ENCODE peak calls at places on chromosomes 16 and 17, in nine cellular contexts. V is GM04504, N is AG09319, O is brain microvascular endothelial cell, K is NCI-H1048, L is fibroblast of mammary gland, F is A549, I is right atrium auricular region, G is GM12865. Q is an unnamed sample.

GRCh38 chr16:929674-930073 is 41.1 kb downstream of the LMF1 start:
- DNase-seq in G (no peak), N (no peak), I (no peak), F (no peak), K (no peak), V (no peak), O (no peak), L (no peak), Q (no peak)

GRCh38 chr17:72413077-72414031 is 292.5 kb downstream of the SOX9 start:
- DNase-seq in V (no peak), I (no peak), N (no peak), G (no peak), F (no peak), L (no peak), O (no peak), K (no peak), Q (no peak)

GRCh38 chr17:17487998-17488397 is 8.2 kb downstream of the RASD1 start:
- DNase-seq in O (no peak), N (no peak), I (no peak), L (no peak), V (no peak), K (no peak), F (no peak), G (no peak), Q (no peak)

GRCh38 chr17:72266099-72266852 is 145.5 kb downstream of the SOX9 start:
- DNase-seq in I (no peak), O (no peak), F (no peak), G (no peak), V (no peak), L (no peak), K (no peak), N (no peak), Q (no peak)

GRCh38 chr17:7262192-7263070 is at the start of gene CLDN7:
- DNase-seq in F (no peak), V (no peak), G (no peak), N (no peak), L (no peak), I (no peak), O (no peak), K (no peak), Q (no peak)

GRCh38 chr16:31202402-31203385 is at the start of gene PYCARD:
- DNase-seq in K (no peak), I (no peak), O (no peak), V (no peak), F (peak), L (peak), N (no peak), G (peak), Q (peak)

GRCh38 chr16:69351309-69352027 is at the start of gene TMED6:
- DNase-seq in O (no peak), F (no peak), V (no peak), G (no peak), I (no peak), L (no peak), K (no peak), N (no peak), Q (no peak)

GRCh38 chr17:6496636-6497441 is 52.6 kb downstream of the PIMREG start:
- DNase-seq in O (no peak), G (no peak), N (no peak), L (no peak), F (no peak), K (no peak), I (no peak), V (no peak), Q (no peak)

GRCh38 chr16:55911616-55912015 is 36.4 kb upstream of the CES5A start:
- DNase-seq in N (no peak), I (no peak), L (no peak), K (no peak), G (no peak), F (no peak), O (no peak), V (no peak), Q (no peak)

GRCh38 chr16:31004658-31005057 is 5.8 kb downstream of the STX1B start:
- DNase-seq in K (no peak), O (no peak), F (no peak), L (no peak), I (no peak), G (no peak), N (no peak), V (no peak), Q (no peak)

GRCh38 chr16:12027091-12027490 is 50.6 kb downstream of the SNX29 start:
- DNase-seq in G (peak), K (no peak), V (no peak), N (no peak), F (no peak), L (no peak), O (no peak), I (no peak), Q (no peak)

GRCh38 chr17:2695961-2696760 is 15.4 kb downstream of the CLUH start:
- DNase-seq in F (no peak), L (no peak), O (no peak), G (no peak), I (no peak), K (no peak), V (no peak), N (no peak), Q (no peak)

GRCh38 chr17:80517641-80518040 is 27.0 kb upstream of the RPTOR start:
- DNase-seq in F (no peak), V (no peak), I (no peak), N (no peak), G (no peak), L (no peak), O (no peak), K (no peak), Q (no peak)

GRCh38 chr17:60468371-60468770 is 46.1 kb downstream of the CHCT1 start:
- DNase-seq in K (no peak), N (no peak), L (no peak), G (no peak), O (no peak), I (no peak), V (no peak), F (no peak), Q (peak)

GRCh38 chr16:10552998-10553491 is 27.4 kb downstream of the EMP2 start:
- DNase-seq in L (no peak), G (peak), O (peak), F (peak), K (no peak), I (peak), V (no peak), N (no peak), Q (no peak)

GRCh38 chr16:82061861-82062525 is 26.9 kb downstream of the HSD17B2 start:
- DNase-seq in K (no peak), F (peak), L (peak), G (peak), I (no peak), N (no peak), V (no peak), O (peak), Q (peak)

GRCh38 chr16:66924527-66925321 is 611 bp downstream of the RRAD start:
- DNase-seq in F (no peak), L (no peak), K (no peak), I (no peak), G (peak), V (no peak), O (no peak), N (no peak), Q (no peak)

GRCh38 chr16:88087517-88087877 is 136.3 kb downstream of the BANP start:
- DNase-seq in G (no peak), O (no peak), I (no peak), V (no peak), F (no peak), K (no peak), L (no peak), N (no peak), Q (no peak)

GRCh38 chr17:58614854-58615409 is 76.9 kb downstream of the TEX14 start:
- DNase-seq in K (no peak), L (no peak), V (no peak), N (no peak), F (no peak), I (no peak), O (no peak), G (no peak), Q (no peak)

GRCh38 chr16:87674405-87674804 is 72.1 kb downstream of the JPH3 start:
- DNase-seq in V (no peak), I (no peak), F (no peak), G (no peak), O (no peak), L (no peak), K (no peak), N (no peak), Q (no peak)

GRCh38 chr16:272633-273546 is 2.9 kb downstream of the RGS11 start:
- DNase-seq in K (no peak), O (no peak), N (no peak), I (no peak), F (no peak), V (no peak), L (no peak), G (no peak), Q (no peak)

GRCh38 chr17:9332164-9332527 is 243.5 kb downstream of the STX8 start:
- DNase-seq in V (no peak), G (no peak), O (no peak), L (peak), I (no peak), F (no peak), N (no peak), K (no peak), Q (no peak)

GRCh38 chr17:77235370-77236080 is 94.8 kb downstream of the SEC14L1 start:
- DNase-seq in V (peak), G (peak), I (peak), L (peak), K (no peak), N (peak), F (no peak), O (peak), Q (peak)

GRCh38 chr17:19260958-19261357 is 23.8 kb downstream of the EPN2 start:
- DNase-seq in I (no peak), N (no peak), G (no peak), O (no peak), L (no peak), F (peak), K (no peak), V (no peak), Q (no peak)